ENCODE peak calls at places on chromosomes 4 and X, in four cellular contexts. R, X, C and H are unnamed samples.

GRCh38 chr4:101367201-101367600 is 19.9 kb upstream of the PPP3CA start:
- DNase-seq in R (no peak), C (no peak), X (peak), H (no peak)

GRCh38 chr4:181143241-181143854 is 1099.9 kb upstream of the TENM3 start:
- DNase-seq in R (peak), X (peak), C (peak), H (peak)

GRCh38 chr4:149781150-149781549 is 34.5 kb downstream of the IQCM start:
- DNase-seq in C (no peak), R (no peak), X (peak), H (no peak)

GRCh38 chrX:73963682-73964081 is 340.3 kb upstream of the ZCCHC13 start:
- DNase-seq in X (no peak), R (peak), C (no peak), H (no peak)

GRCh38 chrX:9153299-9153698 is 119.4 kb upstream of the FAM9B start:
- DNase-seq in X (peak), R (no peak), C (no peak), H (no peak)

GRCh38 chrX:69988955-69989394 is 60.8 kb downstream of the AWAT2 start:
- DNase-seq in C (peak), R (no peak), X (no peak), H (no peak)

GRCh38 chrX:39313149-39313548 is 511.9 kb downstream of the MID1IP1 start:
- DNase-seq in C (no peak), R (no peak), X (no peak), H (no peak)

GRCh38 chr4:8101213-8101781 is 57.3 kb downstream of the ABLIM2 start:
- DNase-seq in X (peak), C (no peak), R (no peak), H (no peak)

GRCh38 chr4:108651068-108651794 is 832 bp downstream of the OSTC start:
- DNase-seq in R (no peak), C (no peak), X (peak), H (no peak)

GRCh38 chrX:118552501-118552900 is 56.9 kb downstream of the DOCK11 start:
- DNase-seq in X (peak), C (no peak), R (no peak), H (no peak)

GRCh38 chr4:55330241-55330640 is 15.8 kb upstream of the SRD5A3 start:
- DNase-seq in C (no peak), X (no peak), R (no peak), H (no peak)

GRCh38 chr4:19748911-19749473 is 502.7 kb upstream of the SLIT2 start:
- DNase-seq in X (peak), C (no peak), R (no peak), H (no peak)

GRCh38 chr4:128384091-128384520 is 96.5 kb upstream of the PGRMC2 start:
- DNase-seq in C (no peak), R (no peak), X (peak), H (no peak)